ENCODE peak calls at places on chromosomes 6 and 20, in seven cellular contexts. K is GM23338; Y is hippocampal formation; V is activated effector memory CD4-positive, alpha-beta T cell treated with Interleukin-2 at 50 U/mL for 16 hours; C is SK-MEL-5; O is effector CD4-positive, alpha-beta T cell; A is AG08396. W is an unnamed sample.

GRCh38 chr6:139778688-139779087 is 404.2 kb upstream of the CITED2 start:
- DNase-seq in K (no peak), Y (no peak), V (no peak), C (no peak), O (no peak), A (peak), W (no peak)

GRCh38 chr6:11425876-11426275 is 111.7 kb upstream of the TMEM170B start:
- DNase-seq in K (no peak), Y (no peak), V (no peak), C (peak), O (no peak), A (no peak), W (no peak)

GRCh38 chr6:137033828-137034227 is 10.9 kb downstream of the IL20RA start:
- DNase-seq in K (no peak), Y (no peak), V (peak), C (peak), O (peak), A (no peak), W (peak)

GRCh38 chr6:98834060-98835031 is at the start of gene POU3F2:
- DNase-seq in K (peak), Y (peak), V (peak), C (peak), O (peak), A (peak), W (peak)

GRCh38 chr6:146336200-146336599 is 207.4 kb upstream of the RAB32 start:
- DNase-seq in K (no peak), Y (no peak), V (no peak), C (no peak), O (no peak), A (no peak), W (no peak)

GRCh38 chr6:137970368-137970767 is 103.3 kb downstream of the TNFAIP3 start:
- DNase-seq in K (no peak), Y (no peak), V (no peak), C (peak), O (no peak), A (no peak), W (no peak)

GRCh38 chr6:157520117-157520406 is 139.1 kb downstream of the ZDHHC14 start:
- DNase-seq in K (no peak), Y (no peak), V (no peak), C (no peak), O (no peak), A (no peak), W (no peak)

GRCh38 chr20:61724376-61724775 is 341.3 kb downstream of the TAF4 start:
- DNase-seq in K (peak), Y (no peak), V (no peak), C (peak), O (no peak), A (peak), W (no peak)

GRCh38 chr6:168416531-168416930 is 24.5 kb upstream of the SMOC2 start:
- DNase-seq in K (no peak), Y (no peak), V (no peak), C (no peak), O (no peak), A (no peak), W (no peak)

GRCh38 chr6:30450908-30451818 is 38.1 kb upstream of the HLA-E start:
- DNase-seq in K (peak), Y (peak), V (peak), C (no peak), O (peak), A (peak), W (no peak)

GRCh38 chr20:1786496-1786895 is 108.7 kb upstream of the SIRPA start:
- DNase-seq in K (no peak), Y (no peak), V (no peak), C (no peak), O (no peak), A (no peak), W (no peak)

GRCh38 chr20:4483481-4483880 is 238.2 kb upstream of the PRND start:
- DNase-seq in K (no peak), Y (no peak), V (no peak), C (no peak), O (no peak), A (peak), W (no peak)

GRCh38 chr6:151609146-151609962 is 115.5 kb downstream of the CCDC170 start:
- DNase-seq in K (no peak), Y (no peak), V (no peak), C (no peak), O (no peak), A (no peak), W (no peak)

GRCh38 chr20:49447946-49448809 is 34.3 kb downstream of the KCNB1 start:
- DNase-seq in K (no peak), Y (no peak), V (no peak), C (no peak), O (no peak), A (no peak), W (no peak)

GRCh38 chr6:41639556-41640371 is 1.5 kb downstream of the MDFI start:
- DNase-seq in K (peak), Y (no peak), V (no peak), C (no peak), O (no peak), A (no peak), W (no peak)

GRCh38 chr20:37524859-37525708 is 2.6 kb downstream of the BLCAP start:
- DNase-seq in K (no peak), Y (no peak), V (no peak), C (no peak), O (no peak), A (peak), W (no peak)

GRCh38 chr20:11159728-11160127 is 485.9 kb upstream of the JAG1 start:
- DNase-seq in K (no peak), Y (peak), V (no peak), C (peak), O (no peak), A (peak), W (no peak)

GRCh38 chr20:50146732-50147662 is 6.5 kb downstream of the PEDS1 start:
- DNase-seq in K (peak), Y (no peak), V (peak), C (peak), O (peak), A (no peak), W (no peak)

GRCh38 chr6:33677153-33677660 is 34.3 kb downstream of the UQCC2 start:
- DNase-seq in K (no peak), Y (no peak), V (no peak), C (no peak), O (no peak), A (no peak), W (no peak)

GRCh38 chr6:155807243-155807642 is 351.6 kb upstream of the NOX3 start:
- DNase-seq in K (no peak), Y (no peak), V (no peak), C (no peak), O (no peak), A (no peak), W (no peak)

GRCh38 chr6:109760208-109760607 is 69.1 kb downstream of the FIG4 start:
- DNase-seq in K (no peak), Y (no peak), V (no peak), C (no peak), O (no peak), A (no peak), W (no peak)

GRCh38 chr6:36656441-36656840 is 22.1 kb upstream of the CDKN1A start:
- DNase-seq in K (no peak), Y (no peak), V (no peak), C (no peak), O (no peak), A (no peak), W (no peak)

GRCh38 chr6:47451162-47451561 is 26.4 kb upstream of the CD2AP start:
- DNase-seq in K (no peak), Y (no peak), V (no peak), C (no peak), O (no peak), A (no peak), W (no peak)

GRCh38 chr20:5297280-5298004 is 19.3 kb downstream of the PROKR2 start:
- DNase-seq in K (peak), Y (no peak), V (no peak), C (no peak), O (no peak), A (no peak), W (no peak)

GRCh38 chr6:31194271-31194834 is 23.9 kb upstream of the POU5F1 start:
- DNase-seq in K (no peak), Y (no peak), V (no peak), C (no peak), O (no peak), A (no peak), W (no peak)

GRCh38 chr20:4052554-4052953 is 37.2 kb upstream of the RNF24 start:
- DNase-seq in K (no peak), Y (no peak), V (no peak), C (no peak), O (no peak), A (no peak), W (no peak)

GRCh38 chr6:353642-354614 is 37.6 kb upstream of the IRF4 start:
- DNase-seq in K (no peak), Y (no peak), V (no peak), C (no peak), O (no peak), A (no peak), W (no peak)

GRCh38 chr20:6975326-6975725 is 207.8 kb downstream of the BMP2 start:
- DNase-seq in K (no peak), Y (peak), V (no peak), C (no peak), O (no peak), A (no peak), W (no peak)

W was measured in HuH-7.